ENCODE peak calls at places on chromosomes 16 and 17, in four cellular contexts. G, U, E and M are unnamed samples.

GRCh38 chr16:75012380-75013081 is 13.7 kb downstream of the ZNRF1 start:
- DNase-seq in G (no peak), U (peak; percentile 93), E (no peak), M (no peak)

GRCh38 chr17:60679287-60679686 is 1.6 kb downstream of the BCAS3 start:
- DNase-seq in G (no peak), U (no peak), E (no peak), M (no peak)

GRCh38 chr16:66169817-66170216 is 196.7 kb upstream of the CDH5 start:
- DNase-seq in G (no peak), U (no peak), E (no peak), M (no peak)

GRCh38 chr16:48393843-48394703 is 8.9 kb upstream of the SIAH1 start:
- DNase-seq in G (peak; percentile 58), U (no peak), E (no peak), M (no peak)

GRCh38 chr16:90040152-90041023 is 21.1 kb upstream of the DBNDD1 start:
- DNase-seq in G (no peak), U (no peak), E (no peak), M (no peak)

GRCh38 chr16:67647111-67647651 is 2.2 kb downstream of the CARMIL2 start:
- DNase-seq in G (no peak), U (no peak), E (no peak), M (no peak)

GRCh38 chr16:2526135-2526534 is 5.1 kb downstream of the CEMP1 start:
- DNase-seq in G (no peak), U (no peak), E (no peak), M (no peak)

GRCh38 chr16:66228791-66229190 is 137.7 kb upstream of the CDH5 start:
- DNase-seq in G (peak; percentile 59), U (no peak), E (no peak), M (no peak)

GRCh38 chr16:12542818-12543699 is 260.6 kb downstream of the CPPED1 start:
- DNase-seq in G (no peak), U (no peak), E (no peak), M (no peak)

GRCh38 chr16:5035909-5036227 is 2.1 kb upstream of the NAGPA start:
- DNase-seq in G (no peak), U (no peak), E (no peak), M (no peak)

GRCh38 chr16:23249830-23250229 is 52.3 kb upstream of the SCNN1B start:
- DNase-seq in G (no peak), U (no peak), E (no peak), M (no peak)

GRCh38 chr17:7873051-7873450 is 15.2 kb downstream of the CYB5D1 start:
- DNase-seq in G (no peak), U (no peak), E (no peak), M (peak; percentile 33)

GRCh38 chr16:86809458-86809955 is 231.2 kb downstream of the FOXL1 start:
- DNase-seq in G (peak; percentile 99), U (peak; percentile 27), E (no peak), M (no peak)

GRCh38 chr16:29154100-29154499 is 169.2 kb downstream of the LAT start:
- DNase-seq in G (no peak), U (no peak), E (no peak), M (no peak)

GRCh38 chr17:43694081-43694870 is 32.6 kb upstream of the MEOX1 start:
- DNase-seq in G (peak; percentile 62), U (peak; percentile 76), E (peak; percentile 83), M (peak; percentile 94)

GRCh38 chr17:652310-652709 is 62.3 kb downstream of the VPS53 start:
- DNase-seq in G (peak; percentile 41), U (no peak), E (no peak), M (no peak)

GRCh38 chr16:21652451-21652850 is at the start of gene IGSF6:
- DNase-seq in G (no peak), U (no peak), E (no peak), M (no peak)

GRCh38 chr16:75319513-75320401 is 68.3 kb upstream of the BCAR1 start:
- DNase-seq in G (peak; percentile 95), U (peak; percentile 52), E (peak; percentile 53), M (no peak)

GRCh38 chr16:19555938-19556778 is 655 bp downstream of the VPS35L start:
- DNase-seq in G (peak; percentile 30), U (peak; percentile 52), E (peak; percentile 77), M (peak; percentile 88)

GRCh38 chr16:85678821-85679220 is 9.9 kb downstream of the GINS2 start:
- DNase-seq in G (no peak), U (no peak), E (no peak), M (no peak)

GRCh38 chr16:88719267-88719932 is 13.1 kb downstream of the CTU2 start:
- DNase-seq in G (no peak), U (no peak), E (no peak), M (no peak)

GRCh38 chr17:31877911-31878702 is 19.1 kb upstream of the COPRS start:
- DNase-seq in G (peak; percentile 84), U (peak; percentile 84), E (no peak), M (no peak)

GRCh38 chr17:44197980-44198720 is 1.5 kb downstream of the ATXN7L3 start:
- DNase-seq in G (peak; percentile 42), U (peak; percentile 30), E (peak; percentile 64), M (peak; percentile 45)

GRCh38 chr17:58516644-58517377 is 2.4 kb upstream of the MTMR4 start:
- DNase-seq in G (no peak), U (no peak), E (no peak), M (no peak)

GRCh38 chr16:56589141-56590039 is at the start of gene MT3:
- DNase-seq in G (peak; percentile 17), U (no peak), E (no peak), M (peak; percentile 85)

GRCh38 chr17:55161935-55162555 is 102.7 kb upstream of the HLF start:
- DNase-seq in G (peak; percentile 96), U (peak; percentile 53), E (no peak), M (no peak)

GRCh38 chr16:11135167-11135973 is 120.6 kb downstream of the SOCS1 start:
- DNase-seq in G (no peak), U (no peak), E (no peak), M (no peak)

GRCh38 chr17:32899240-32900013 is 22.5 kb upstream of the MYO1D start:
- DNase-seq in G (no peak), U (no peak), E (no peak), M (no peak)

GRCh38 chr17:62164712-62165377 is 99.8 kb upstream of the MED13 start:
- DNase-seq in G (peak; percentile 3), U (no peak), E (no peak), M (no peak)

GRCh38 chr16:1830213-1830612 is 3.2 kb downstream of the FAHD1 start:
- DNase-seq in G (no peak), U (no peak), E (no peak), M (no peak)

GRCh38 chr16:17291289-17291688 is 179.5 kb downstream of the XYLT1 start:
- DNase-seq in G (no peak), U (no peak), E (no peak), M (no peak)

GRCh38 chr16:20074089-20074956 is 633 bp upstream of the GPR139 start:
- DNase-seq in G (no peak), U (no peak), E (no peak), M (peak; percentile 44)

DNA sequence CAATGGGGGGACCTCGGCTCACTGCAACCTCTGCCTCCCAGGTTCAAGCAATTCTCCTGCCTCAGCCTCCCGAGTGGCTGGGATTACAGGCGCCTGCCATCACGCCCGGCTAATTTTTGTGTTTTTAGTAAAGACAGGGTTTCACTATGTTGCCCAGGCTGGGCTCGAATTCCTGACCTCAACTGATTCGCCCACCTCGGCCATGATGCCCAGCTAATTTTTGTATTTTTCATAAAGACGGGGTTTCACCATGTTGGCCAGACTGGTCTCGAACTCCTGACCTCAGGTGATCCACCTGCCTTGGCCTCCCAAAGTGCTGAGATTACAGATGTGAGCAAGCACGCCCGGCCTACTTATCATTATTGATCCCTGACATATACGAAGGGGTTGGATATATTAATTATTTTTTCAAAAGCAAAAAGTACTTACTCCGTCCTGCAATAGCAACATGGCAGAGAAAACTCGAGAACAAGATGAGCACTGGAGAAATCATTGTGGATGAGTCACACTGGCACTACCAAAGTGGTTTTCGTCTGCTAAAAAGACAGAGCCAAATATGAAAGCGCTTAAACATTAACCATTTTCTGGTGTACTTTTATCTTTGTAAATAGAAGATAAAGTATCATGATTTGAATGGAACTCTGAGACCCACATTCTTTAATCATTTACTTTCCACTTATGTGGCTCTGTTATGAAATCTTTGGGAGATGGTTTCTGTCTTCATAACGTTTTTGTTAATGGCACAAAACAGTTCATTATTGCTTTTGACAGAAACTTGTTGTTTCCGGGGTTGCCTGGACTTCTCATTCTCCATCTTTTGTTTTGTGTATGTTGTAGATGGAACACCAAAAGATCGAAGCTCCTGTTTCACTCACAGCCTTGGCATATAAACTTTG is at the start of gene APOH:
- DNase-seq in G (no peak), U (no peak), E (no peak), M (no peak)
- H3K9ac ChIP-seq in G (no peak within 1 kb of the TSS), U (no peak within 1 kb of the TSS), E (no peak within 1 kb of the TSS), M (no peak within 1 kb of the TSS)

DNA sequence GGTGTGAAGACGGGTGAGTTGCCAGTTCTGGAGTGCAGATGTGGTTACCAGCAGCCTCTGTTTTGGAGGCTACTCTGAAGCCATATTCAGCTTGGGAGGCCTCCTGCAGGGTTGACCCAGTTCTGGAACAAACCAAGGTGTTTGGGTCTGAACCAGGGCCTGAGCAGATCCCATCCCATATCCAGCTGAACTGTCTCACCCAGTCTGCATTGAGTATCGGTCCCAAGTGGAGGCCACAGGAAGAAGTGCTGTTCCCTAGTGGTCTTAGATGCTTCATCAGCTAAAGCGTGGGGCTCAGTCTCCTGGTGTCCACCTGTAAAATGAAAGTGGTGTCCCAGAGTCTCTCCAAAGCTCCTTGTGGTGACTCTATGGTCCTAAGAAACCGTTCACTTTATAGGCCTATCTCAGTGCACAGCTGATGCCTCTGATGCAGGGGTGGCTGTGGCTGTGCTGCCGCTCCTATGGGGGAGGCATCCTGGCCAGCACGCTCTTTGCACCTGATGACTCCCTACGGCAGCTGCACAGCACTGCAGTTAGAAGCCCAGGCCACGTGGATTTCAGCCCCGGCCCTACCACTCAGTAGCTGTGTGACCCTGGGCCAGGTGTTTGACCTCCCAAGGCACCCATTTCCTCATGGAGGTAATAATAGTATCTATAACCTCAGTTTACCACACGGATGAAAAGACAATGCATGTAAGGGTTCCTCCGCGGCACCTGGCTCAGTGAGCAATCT is 21.0 kb downstream of the CBX4 start:
- DNase-seq in G (no peak), U (no peak), E (no peak), M (no peak)
- TF ChIP-seq EZH2 in G (no peak), U (no peak), E (no peak), M (no peak)

GRCh38 chr16:70578035-70578434 is 54.4 kb downstream of the SF3B3 start:
- DNase-seq in G (no peak), U (no peak), E (no peak), M (no peak)

GRCh38 chr16:70576431-70577255 is 53.0 kb downstream of the SF3B3 start:
- DNase-seq in G (peak; percentile 63), U (peak; percentile 85), E (peak; percentile 63), M (no peak)

GRCh38 chr16:70575376-70575775 is 51.8 kb downstream of the SF3B3 start:
- DNase-seq in G (no peak), U (no peak), E (no peak), M (no peak)

GRCh38 chr16:70579248-70579647 is 55.6 kb downstream of the SF3B3 start:
- DNase-seq in G (no peak), U (no peak), E (no peak), M (no peak)

GRCh38 chr16:70577256-70577698 is 53.7 kb downstream of the SF3B3 start:
- DNase-seq in G (peak; percentile 80), U (peak; percentile 46), E (no peak), M (no peak)
- H3K4me2 ChIP-seq in G (no peak overlapping the region), U (no peak overlapping the region), E (no peak overlapping the region), M (no peak overlapping the region)

DNA sequence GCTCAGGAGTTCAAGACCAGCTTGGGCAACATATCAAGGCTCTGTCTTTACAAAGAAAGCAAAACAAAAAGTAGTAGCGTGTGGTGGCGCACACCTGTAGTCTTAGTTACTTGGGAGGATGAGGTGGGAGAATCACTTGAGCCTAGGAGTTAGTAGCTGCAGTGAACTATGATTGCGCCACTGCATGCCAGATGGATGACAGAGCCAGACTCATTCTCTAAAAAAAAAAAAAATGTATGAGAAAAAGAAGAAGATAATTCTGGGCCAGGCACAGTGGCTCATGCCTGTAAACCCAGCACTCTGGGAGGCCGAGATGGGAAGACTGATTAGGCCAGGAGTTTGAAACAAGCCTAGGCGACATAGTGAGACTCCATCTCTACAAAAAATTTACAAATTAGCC is 28.5 kb downstream of the STAT5B start:
- DNase-seq in G (peak; percentile 64), U (no peak), E (no peak), M (no peak)
- H3K9ac ChIP-seq in G (no peak overlapping the region), U (no peak overlapping the region), E (peak overlapping the region; percentile 1), M (no peak overlapping the region)